ENCODE peak calls at places on chromosomes 12 and 14, in four cellular contexts. K is HCT116, J is GM23338, U is GM23248. L is an unnamed sample.

GRCh38 chr14:64082837-64083236 is 211.3 kb downstream of the ESR2 start:
- DNase-seq in J (no peak), K (no peak), U (no peak), L (no peak)

GRCh38 chr12:64404470-64405446 is 566 bp downstream of the XPOT start:
- DNase-seq in U (peak; percentile 91), J (peak; percentile 64), K (no peak), L (peak; percentile 84)

GRCh38 chr14:93686313-93686712 is 102.0 kb downstream of the PRIMA1 start:
- DNase-seq in K (no peak), U (peak; percentile 9), J (no peak), L (no peak)

GRCh38 chr12:74317078-74317581 is 220.5 kb upstream of the ATXN7L3B start:
- DNase-seq in K (no peak), U (no peak), J (peak; percentile 74), L (peak; percentile 51)

GRCh38 chr14:23537351-23538048 is 14.1 kb downstream of the ZFHX2 start:
- DNase-seq in J (peak; percentile 97), K (no peak), U (peak; percentile 33), L (no peak)

GRCh38 chr14:45095143-45095542 is 11.2 kb downstream of the PRPF39 start:
- DNase-seq in U (no peak), K (no peak), J (no peak), L (no peak)

GRCh38 chr12:5390174-5390799 is 41.6 kb upstream of the NTF3 start:
- DNase-seq in J (no peak), K (no peak), U (peak; percentile 8), L (peak; percentile 3)

GRCh38 chr12:98725481-98726247 is 80.6 kb downstream of the APAF1 start:
- DNase-seq in K (peak; percentile 21), U (peak; percentile 84), J (peak; percentile 75), L (peak; percentile 75)

GRCh38 chr14:75280831-75281690 is 2.4 kb downstream of the FOS start:
- DNase-seq in U (peak; percentile 50), K (no peak), J (no peak), L (no peak)

GRCh38 chr12:88445715-88446393 is 134.4 kb downstream of the KITLG start:
- DNase-seq in U (no peak), J (no peak), K (no peak), L (no peak)

GRCh38 chr12:91317324-91317723 is 134.7 kb upstream of the DCN start:
- DNase-seq in J (no peak), K (no peak), U (no peak), L (no peak)

GRCh38 chr12:106919910-106920544 is 35.7 kb upstream of the TMEM263 start:
- DNase-seq in U (peak; percentile 69), J (peak; percentile 73), K (peak; percentile 34), L (peak; percentile 18)

GRCh38 chr14:75401356-75401755 is 26.5 kb upstream of the JDP2 start:
- DNase-seq in J (peak; percentile 70), U (peak; percentile 76), K (no peak), L (no peak)

GRCh38 chr14:102252834-102253801 is 51.8 kb downstream of the MOK start:
- DNase-seq in U (no peak), K (no peak), J (no peak), L (no peak)

GRCh38 chr12:79451988-79452387 is 238.8 kb downstream of the PAWR start:
- DNase-seq in J (no peak), K (no peak), U (peak; percentile 96), L (peak; percentile 91)

GRCh38 chr12:71157601-71158233 is at the start of gene TSPAN8:
- DNase-seq in K (no peak), J (no peak), U (no peak), L (no peak)

GRCh38 chr14:36690301-36691020 is 28.8 kb downstream of the PAX9 start:
- DNase-seq in K (no peak), J (no peak), U (peak; percentile 14), L (no peak)

GRCh38 chr12:111766608-111767361 is at the start of gene ALDH2:
- DNase-seq in J (peak; percentile 96), U (peak; percentile 61), K (peak; percentile 6), L (peak; percentile 25)

GRCh38 chr12:132171968-132172521 is 27.8 kb downstream of the NOC4L start:
- DNase-seq in K (no peak), U (no peak), J (no peak), L (no peak)

GRCh38 chr12:93108958-93109357 is 179.9 kb upstream of the EEA1 start:
- DNase-seq in U (peak; percentile 40), J (no peak), K (no peak), L (no peak)

GRCh38 chr12:75488553-75488952 is 8.0 kb downstream of the GLIPR1 start:
- DNase-seq in J (peak; percentile 65), K (no peak), U (peak; percentile 80), L (peak; percentile 29)

GRCh38 chr14:76574416-76574815 is 186.9 kb upstream of the VASH1 start:
- DNase-seq in J (no peak), K (no peak), U (no peak), L (no peak)

GRCh38 chr12:65808580-65808979 is 15.7 kb upstream of the HMGA2 start:
- DNase-seq in J (no peak), K (no peak), U (no peak), L (no peak)

GRCh38 chr12:97921957-97922722 is 459.5 kb downstream of the RMST start:
- DNase-seq in K (no peak), U (peak; percentile 27), J (no peak), L (peak; percentile 78)

GRCh38 chr12:131126662-131127173 is 173.0 kb downstream of the ADGRD1 start:
- DNase-seq in U (no peak), K (no peak), J (no peak), L (no peak)

GRCh38 chr14:41899416-41899815 is 292.7 kb downstream of the LRFN5 start:
- DNase-seq in K (no peak), J (no peak), U (peak; percentile 31), L (peak; percentile 23)

GRCh38 chr14:77157716-77158115 is 16.1 kb upstream of the ZDHHC22 start:
- DNase-seq in K (no peak), U (no peak), J (no peak), L (no peak)

GRCh38 chr12:96720363-96720705 is 186.7 kb upstream of the NEDD1 start:
- DNase-seq in J (peak; percentile 52), K (no peak), U (peak; percentile 46), L (no peak)

GRCh38 chr12:52202361-52203078 is 10.7 kb upstream of the KRT80 start:
- DNase-seq in K (no peak), U (peak; percentile 63), J (peak; percentile 44), L (no peak)

GRCh38 chr12:111344254-111344875 is 24.5 kb downstream of the PHETA1 start:
- DNase-seq in J (no peak), U (no peak), K (no peak), L (no peak)

GRCh38 chr12:15212877-15213276 is 8.3 kb downstream of the RERG start:
- DNase-seq in K (no peak), U (no peak), J (no peak), L (no peak)

GRCh38 chr12:64611430-64612286 is 1.4 kb downstream of the RASSF3 start:
- DNase-seq in K (no peak), U (peak; percentile 65), J (no peak), L (peak; percentile 22)

GRCh38 chr12:23669691-23670090 is 279.8 kb downstream of the SOX5 start:
- DNase-seq in U (no peak), K (no peak), J (no peak), L (no peak)

GRCh38 chr12:114096461-114096860 is 130.3 kb upstream of the RBM19 start:
- DNase-seq in U (peak; percentile 80), K (no peak), J (no peak), L (no peak)

GRCh38 chr12:67714648-67715047 is 66.1 kb downstream of the DYRK2 start:
- DNase-seq in U (peak; percentile 22), K (no peak), J (no peak), L (peak; percentile 35)

GRCh38 chr12:119730381-119730780 is 62.4 kb downstream of the PRKAB1 start:
- DNase-seq in K (no peak), U (no peak), J (peak; percentile 3), L (no peak)
- H3K36me3 ChIP-seq in K (peaks cover 9% of the 10 kb centered on the region), U (no peaks in the 10 kb centered on the region), J (peaks cover 16% of the 10 kb centered on the region), L (peaks cover 12% of the 10 kb centered on the region)

DNA sequence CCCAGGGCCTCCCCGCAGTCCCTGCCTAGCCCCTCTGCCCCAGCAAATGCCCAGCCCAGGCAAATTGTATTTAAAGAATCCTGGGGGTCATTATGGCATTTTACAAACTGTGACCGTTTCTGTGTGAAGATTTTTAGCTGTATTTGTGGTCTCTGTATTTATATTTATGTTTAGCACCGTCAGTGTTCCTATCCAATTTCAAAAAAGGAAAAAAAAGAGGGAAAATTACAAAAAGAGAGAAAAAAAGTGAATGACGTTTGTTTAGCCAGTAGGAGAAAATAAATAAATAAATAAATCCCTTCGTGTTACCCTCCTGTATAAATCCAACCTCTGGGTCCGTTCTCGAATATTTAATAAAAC is 2.2 kb downstream of the HOXC6 start:
- DNase-seq in K (no peak), J (no peak), U (no peak), L (no peak)
- TF ChIP-seq EZH2 in K (no peak), J (peak; percentile 78), U (no peak), L (no peak)

GRCh38 chr14:104697317-104697703 is 7.9 kb downstream of the INF2 start:
- DNase-seq in U (no peak), J (no peak), K (no peak), L (no peak)
- H3K36me3 ChIP-seq in U (no peaks in the 10 kb centered on the region), J (no peaks in the 10 kb centered on the region), K (peaks cover 8% of the 10 kb centered on the region), L (peaks cover 5% of the 10 kb centered on the region)

DNA sequence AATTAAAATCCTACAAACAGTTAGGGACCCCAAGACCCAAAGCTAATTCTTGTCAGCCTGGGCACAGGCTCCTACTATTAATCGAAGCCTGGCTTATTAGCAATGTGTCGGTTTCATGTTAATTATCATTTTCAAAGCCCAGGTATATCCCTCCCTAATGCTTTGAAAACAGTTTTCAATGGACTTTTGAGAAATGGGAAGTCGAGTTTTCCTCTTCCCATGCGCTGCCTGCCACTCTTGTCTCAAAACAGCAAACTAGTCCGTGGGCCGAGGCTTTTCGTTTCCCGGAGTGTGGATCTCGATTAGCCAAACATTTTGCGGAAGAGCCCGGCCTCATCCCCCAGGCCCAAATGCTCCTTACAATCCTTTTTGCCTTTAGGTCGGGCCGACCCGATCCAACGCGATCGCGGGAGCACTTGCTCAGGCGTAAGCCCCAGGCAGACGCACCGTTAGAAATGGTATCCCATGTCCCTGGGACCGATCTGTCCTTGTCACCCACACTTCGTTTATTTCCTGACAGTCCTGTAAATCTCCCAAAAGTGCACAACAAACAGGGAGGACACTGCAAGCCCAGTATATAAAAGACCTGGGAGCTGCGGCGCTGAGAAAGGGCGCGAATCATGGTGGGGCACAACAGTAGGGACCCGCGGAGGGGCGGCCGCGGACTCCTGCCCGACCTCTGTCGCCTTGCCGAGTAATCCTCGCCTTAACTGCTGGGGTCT is 1.5 kb downstream of the SIX6 start:
- DNase-seq in U (no peak), K (no peak), J (peak; percentile 36), L (no peak)
- TF ChIP-seq EZH2 in U (peak; percentile 97), K (no peak), J (peak; percentile 95), L (no peak)

L was measured in astrocyte.